ENCODE peak calls at places on chromosomes 1 and 21, in five cellular contexts. E, D, X, J and F are unnamed samples. For H3K36me3 and H3K27me3, the result is how much of the 10 kb centered on the place peaks cover.

GRCh38 chr1:143691971-143692529 is 279.7 kb downstream of the FAM72C start:
- DNase-seq in E (no peak), D (no peak), X (no peak), J (no peak), F (no peak)

GRCh38 chr1:229582011-229582694 is 23.6 kb upstream of the ABCB10 start:
- DNase-seq in E (no peak), D (peak), X (no peak), J (no peak), F (no peak)

GRCh38 chr1:233655433-233655844 is 41.5 kb downstream of the KCNK1 start:
- DNase-seq in E (no peak), D (no peak), X (no peak), J (no peak), F (no peak)

GRCh38 chr1:66549017-66549416 is 15.1 kb downstream of the SGIP1 start:
- DNase-seq in E (no peak), D (no peak), X (no peak), J (no peak), F (no peak)

GRCh38 chr1:111620412-111620971 is 903 bp downstream of the RAP1A start:
- DNase-seq in E (peak), D (no peak), X (no peak), J (no peak), F (no peak)

GRCh38 chr1:235023197-235024044 is 105.2 kb downstream of the TOMM20 start:
- DNase-seq in E (no peak), D (no peak), X (no peak), J (peak), F (no peak)

GRCh38 chr1:155466996-155467395 is 95.6 kb downstream of the ASH1L start:
- DNase-seq in E (peak), D (no peak), X (peak), J (no peak), F (no peak)

GRCh38 chr1:67338642-67339041 is 31.0 kb downstream of the IL12RB2 start:
- DNase-seq in E (no peak), D (no peak), X (no peak), J (no peak), F (no peak)

GRCh38 chr1:116879478-116880133 is 30.1 kb upstream of the PTGFRN start:
- DNase-seq in E (no peak), D (no peak), X (no peak), J (no peak), F (no peak)

GRCh38 chr21:25956993-25957714 is 213.4 kb downstream of the APP start:
- DNase-seq in E (peak), D (no peak), X (no peak), J (no peak), F (no peak)

GRCh38 chr1:116321766-116322175 is 51.3 kb upstream of the ATP1A1 start:
- DNase-seq in E (no peak), D (no peak), X (no peak), J (no peak), F (no peak)

GRCh38 chr1:233327938-233328660 is 575 bp downstream of the MAP3K21 start:
- DNase-seq in E (peak), D (peak), X (no peak), J (peak), F (peak)

GRCh38 chr1:114015075-114015474 is 35.8 kb downstream of the OLFML3 start:
- DNase-seq in E (no peak), D (no peak), X (no peak), J (no peak), F (no peak)

GRCh38 chr1:156623946-156624813 is 5.0 kb downstream of the HAPLN2 start:
- DNase-seq in E (peak), D (peak), X (no peak), J (peak), F (peak)

GRCh38 chr1:183087001-183087400 is 63.8 kb downstream of the LAMC1 start:
- DNase-seq in E (no peak), D (no peak), X (no peak), J (no peak), F (no peak)

GRCh38 chr1:94821636-94822305 is 1.6 kb downstream of the SLC44A3 start:
- DNase-seq in E (no peak), D (no peak), X (no peak), J (no peak), F (peak)

GRCh38 chr1:203684077-203684476 is 57.4 kb downstream of the ATP2B4 start:
- DNase-seq in E (no peak), D (no peak), X (no peak), J (no peak), F (no peak)

GRCh38 chr1:37999434-38000232 is 5.7 kb downstream of the FHL3 start:
- DNase-seq in E (peak), D (peak), X (no peak), J (peak), F (peak)

GRCh38 chr1:66848193-66848592 is 47.1 kb upstream of the INSL5 start:
- DNase-seq in E (no peak), D (no peak), X (no peak), J (no peak), F (no peak)

GRCh38 chr1:185244015-185244747 is 72.9 kb downstream of the IVNS1ABP start:
- DNase-seq in E (peak), D (no peak), X (no peak), J (no peak), F (no peak)

GRCh38 chr21:40373760-40374159 is 473.2 kb downstream of the DSCAM start:
- DNase-seq in E (peak), D (no peak), X (no peak), J (no peak), F (no peak)

GRCh38 chr1:237901284-237901870 is 10.7 kb upstream of the ZP4 start:
- DNase-seq in E (no peak), D (no peak), X (no peak), J (peak), F (peak)

GRCh38 chr1:39394598-39394997 is 96.8 kb upstream of the BMP8A start:
- DNase-seq in E (no peak), D (no peak), X (no peak), J (peak), F (no peak)

GRCh38 chr1:212981025-212981495 is 30.7 kb downstream of the VASH2 start:
- DNase-seq in E (no peak), D (peak), X (no peak), J (peak), F (no peak)

GRCh38 chr21:46667191-46667734 is 31.8 kb downstream of the PRMT2 start:
- DNase-seq in E (peak), D (no peak), X (no peak), J (peak), F (peak)

GRCh38 chr1:38587734-38588133 is 271.8 kb downstream of the RRAGC start:
- DNase-seq in E (no peak), D (peak), X (no peak), J (peak), F (no peak)

GRCh38 chr1:228721407-228721806 is 13.9 kb upstream of the RHOU start:
- DNase-seq in E (no peak), D (no peak), X (no peak), J (no peak), F (no peak)

GRCh38 chr1:13996334-13996733 is 296.3 kb downstream of the PRDM2 start:
- DNase-seq in E (no peak), D (no peak), X (no peak), J (peak), F (no peak)

GRCh38 chr1:181451661-181452060 is 31.7 kb upstream of the CACNA1E start:
- DNase-seq in E (no peak), D (no peak), X (no peak), J (no peak), F (no peak)

GRCh38 chr1:53409695-53410094 is 49.5 kb upstream of the DMRTB1 start:
- DNase-seq in E (no peak), D (no peak), X (no peak), J (peak), F (no peak)

GRCh38 chr1:11991969-11992676 is 11.9 kb downstream of the MFN2 start:
- DNase-seq in E (no peak), D (no peak), X (no peak), J (no peak), F (no peak)

GRCh38 chr1:34743775-34744174 is 11.1 kb upstream of the GJB5 start:
- DNase-seq in E (no peak), D (no peak), X (no peak), J (peak), F (no peak)

GRCh38 chr1:53507115-53507816 is 48.1 kb downstream of the DMRTB1 start:
- DNase-seq in E (no peak), D (no peak), X (no peak), J (no peak), F (peak)

GRCh38 chr21:43728467-43729390 is 9.8 kb downstream of the PDXK start:
- DNase-seq in E (peak), D (peak), X (peak), J (peak), F (peak)

GRCh38 chr1:183417691-183418491 is at the start of gene NMNAT2:
- DNase-seq in E (peak), D (no peak), X (no peak), J (peak), F (peak)

GRCh38 chr1:10338047-10338446 is 60.8 kb upstream of the PGD start:
- DNase-seq in E (peak), D (peak), X (peak), J (peak), F (peak)

GRCh38 chr1:6646499-6647148 is 22.0 kb downstream of the THAP3 start:
- DNase-seq in E (peak), D (no peak), X (no peak), J (peak), F (peak)

GRCh38 chr1:56389813-56390539 is 189.4 kb downstream of the PLPP3 start:
- DNase-seq in E (no peak), D (no peak), X (no peak), J (peak), F (peak)

GRCh38 chr1:24149854-24150227 is 6.9 kb upstream of the IL22RA1 start:
- DNase-seq in E (peak), D (no peak), X (peak), J (no peak), F (no peak)

DNA sequence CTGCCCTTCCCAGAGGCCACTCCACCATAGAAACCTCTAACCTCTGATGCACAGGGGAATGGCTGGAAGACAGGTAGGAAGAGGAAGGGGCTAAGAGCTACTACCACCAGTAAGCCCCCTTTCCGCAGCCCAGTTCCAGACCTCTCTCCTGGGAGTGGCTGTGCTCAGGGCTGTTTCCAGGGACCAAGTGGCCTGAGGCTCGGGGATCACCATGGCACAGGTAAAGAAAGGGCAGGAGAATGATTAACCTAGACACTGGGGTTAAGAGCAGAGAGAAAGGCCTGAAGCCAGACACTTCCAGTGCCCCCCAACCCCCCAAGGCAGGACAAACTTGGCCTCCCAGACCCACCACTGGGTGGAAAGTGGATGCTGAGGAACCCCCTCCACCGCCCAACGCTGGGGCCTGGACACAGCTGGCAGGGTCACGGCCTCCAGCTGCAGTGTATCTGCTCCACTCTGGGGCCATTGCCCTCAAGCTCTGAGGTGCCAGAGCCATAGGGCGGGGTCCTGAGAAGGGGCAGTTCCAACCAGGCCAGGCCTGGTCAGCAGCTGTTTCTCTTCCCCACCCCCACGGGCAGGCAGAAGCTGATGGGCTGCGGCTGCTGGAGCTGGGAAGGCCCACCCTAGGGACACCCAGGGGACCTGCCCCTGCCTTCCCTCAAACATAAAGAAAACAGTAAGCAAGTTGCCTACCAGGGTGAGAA is 2.7 kb downstream of the TAGLN2 start:
- DNase-seq in E (peak), D (peak), X (no peak), J (peak), F (no peak)
- H3K4me3 ChIP-seq in E (peak), D (peak), X (peak), J (peak), F (peak)

GRCh38 chr1:63971557-63971956 is 197.7 kb downstream of the ROR1 start:
- DNase-seq in E (no peak), D (no peak), X (no peak), J (no peak), F (no peak)
- H3K36me3 ChIP-seq in E (under half), D (under half), X (under half), J (under half), F (under half)

GRCh38 chr1:201288007-201288406 is 4.7 kb downstream of the PKP1 start:
- DNase-seq in E (no peak), D (no peak), X (no peak), J (no peak), F (no peak)
- H3K27me3 ChIP-seq in E (under half), D (under half), X (under half), J (under half), F (under half)

GRCh38 chr1:226946285-226946684 is 6.2 kb downstream of the COQ8A start:
- DNase-seq in E (no peak), D (no peak), X (no peak), J (no peak), F (no peak)

GRCh38 chr1:226945106-226945857 is 5.2 kb downstream of the COQ8A start:
- DNase-seq in E (no peak), D (no peak), X (no peak), J (peak), F (peak)

GRCh38 chr1:226943927-226944326 is 3.8 kb downstream of the COQ8A start:
- DNase-seq in E (no peak), D (no peak), X (no peak), J (peak), F (peak)

GRCh38 chr1:226946841-226947240 is 6.7 kb downstream of the COQ8A start:
- DNase-seq in E (no peak), D (no peak), X (no peak), J (no peak), F (no peak)

GRCh38 chr1:226945858-226946245 is 5.8 kb downstream of the COQ8A start:
- DNase-seq in E (no peak), D (no peak), X (no peak), J (no peak), F (no peak)
- H3K4me3 ChIP-seq in E (no peak), D (peak), X (no peak), J (no peak), F (no peak)